ENCODE peak calls at places on chromosome 16, in ten cellular contexts. A is cardiac fibroblast; D is ascending aorta; Q is left ventricle myocardium superior; U is heart right ventricle; W is AG04449; H is CD4-positive, alpha-beta T cell; O is HFF-Myc; B is GM12865; I is HTR-8/SVneo. K is an unnamed sample.

GRCh38 chr16:1537763-1538289 is 4.4 kb downstream of the TMEM204 start:
- DNase-seq in A (no peak), D (no peak), Q (peak), U (peak), W (no peak), H (peak), O (no peak), B (no peak), I (no peak), K (no peak)

GRCh38 chr16:12583237-12583897 is 220.3 kb downstream of the CPPED1 start:
- DNase-seq in A (no peak), D (no peak), Q (no peak), U (no peak), W (no peak), H (no peak), O (no peak), B (no peak), I (no peak), K (no peak)

GRCh38 chr16:12095275-12096161 is 119.0 kb downstream of the SNX29 start:
- DNase-seq in A (peak), D (no peak), Q (peak), U (peak), W (no peak), H (peak), O (no peak), B (peak), I (peak), K (peak)

GRCh38 chr16:48613061-48613957 is 3.3 kb upstream of the N4BP1 start:
- DNase-seq in A (peak), D (no peak), Q (no peak), U (no peak), W (peak), H (peak), O (no peak), B (peak), I (no peak), K (peak)

GRCh38 chr16:88903267-88903666 is 36.8 kb upstream of the PABPN1L start:
- DNase-seq in A (no peak), D (no peak), Q (no peak), U (no peak), W (no peak), H (no peak), O (no peak), B (no peak), I (no peak), K (no peak)

GRCh38 chr16:50021509-50021908 is 3.5 kb upstream of the CNEP1R1 start:
- DNase-seq in A (peak), D (no peak), Q (no peak), U (no peak), W (no peak), H (no peak), O (no peak), B (peak), I (no peak), K (no peak)

GRCh38 chr16:4372578-4373355 is 1.1 kb downstream of the VASN start:
- DNase-seq in A (peak), D (no peak), Q (no peak), U (peak), W (peak), H (no peak), O (no peak), B (peak), I (peak), K (peak)

GRCh38 chr16:49608095-49608494 is 234.5 kb downstream of the C16orf78 start:
- DNase-seq in A (no peak), D (no peak), Q (no peak), U (no peak), W (no peak), H (no peak), O (no peak), B (no peak), I (no peak), K (peak)

GRCh38 chr16:58032710-58033293 is 7.2 kb downstream of the MMP15 start:
- DNase-seq in A (peak), D (no peak), Q (peak), U (peak), W (no peak), H (no peak), O (no peak), B (no peak), I (no peak), K (no peak)

GRCh38 chr16:29745853-29746345 is at the start of gene C16orf54:
- DNase-seq in A (no peak), D (peak), Q (peak), U (peak), W (no peak), H (peak), O (no peak), B (peak), I (no peak), K (no peak)

GRCh38 chr16:53056528-53056881 is 1.7 kb downstream of the CHD9 start:
- DNase-seq in A (peak), D (no peak), Q (peak), U (no peak), W (no peak), H (no peak), O (no peak), B (no peak), I (no peak), K (peak)

GRCh38 chr16:51313204-51313603 is 162.1 kb upstream of the SALL1 start:
- DNase-seq in A (no peak), D (no peak), Q (no peak), U (no peak), W (no peak), H (no peak), O (no peak), B (no peak), I (no peak), K (no peak)

GRCh38 chr16:17386229-17386628 is 84.5 kb downstream of the XYLT1 start:
- DNase-seq in A (no peak), D (no peak), Q (no peak), U (no peak), W (no peak), H (no peak), O (no peak), B (no peak), I (no peak), K (no peak)

GRCh38 chr16:55399911-55400310 is 75.9 kb downstream of the IRX6 start:
- DNase-seq in A (no peak), D (no peak), Q (no peak), U (no peak), W (no peak), H (no peak), O (no peak), B (no peak), I (no peak), K (no peak)

GRCh38 chr16:11546522-11547485 is 39.9 kb downstream of the LITAF start:
- DNase-seq in A (peak), D (no peak), Q (no peak), U (no peak), W (peak), H (no peak), O (no peak), B (no peak), I (no peak), K (peak)

GRCh38 chr16:535446-536405 is 8.2 kb downstream of the CAPN15 start:
- DNase-seq in A (peak), D (no peak), Q (no peak), U (no peak), W (no peak), H (no peak), O (no peak), B (no peak), I (peak), K (peak)

GRCh38 chr16:85309656-85310587 is 197.7 kb upstream of the CIBAR2 start:
- DNase-seq in A (no peak), D (no peak), Q (peak), U (peak), W (no peak), H (no peak), O (no peak), B (peak), I (no peak), K (no peak)

GRCh38 chr16:89089142-89089541 is 4.5 kb upstream of the ACSF3 start:
- DNase-seq in A (no peak), D (no peak), Q (peak), U (no peak), W (no peak), H (no peak), O (no peak), B (no peak), I (no peak), K (no peak)

GRCh38 chr16:57826706-57827625 is 24.7 kb upstream of the KIFC3 start:
- DNase-seq in A (no peak), D (no peak), Q (peak), U (peak), W (no peak), H (no peak), O (no peak), B (no peak), I (no peak), K (no peak)

GRCh38 chr16:81693467-81694303 is 85.4 kb upstream of the PLCG2 start:
- DNase-seq in A (no peak), D (no peak), Q (no peak), U (no peak), W (no peak), H (no peak), O (no peak), B (no peak), I (no peak), K (no peak)

GRCh38 chr16:85902366-85903155 is 3.6 kb downstream of the IRF8 start:
- DNase-seq in A (no peak), D (no peak), Q (no peak), U (no peak), W (no peak), H (peak), O (no peak), B (peak), I (no peak), K (peak)

GRCh38 chr16:73205153-73205549 is 157.2 kb upstream of the ZFHX3 start:
- DNase-seq in A (no peak), D (no peak), Q (no peak), U (no peak), W (no peak), H (no peak), O (no peak), B (no peak), I (no peak), K (no peak)

GRCh38 chr16:22813223-22813945 is 578 bp upstream of the HS3ST2 start:
- DNase-seq in A (peak), D (no peak), Q (peak), U (peak), W (no peak), H (no peak), O (no peak), B (peak), I (no peak), K (peak)

GRCh38 chr16:89316701-89317100 is 99.2 kb downstream of the ZNF778 start:
- DNase-seq in A (no peak), D (no peak), Q (no peak), U (peak), W (no peak), H (no peak), O (no peak), B (no peak), I (no peak), K (no peak)

GRCh38 chr16:89557230-89557935 is 3.1 kb upstream of the RPL13 start:
- DNase-seq in A (peak), D (no peak), Q (peak), U (peak), W (peak), H (peak), O (no peak), B (peak), I (peak), K (peak)

GRCh38 chr16:66271074-66272060 is 95.1 kb upstream of the CDH5 start:
- DNase-seq in A (no peak), D (no peak), Q (no peak), U (no peak), W (no peak), H (no peak), O (no peak), B (no peak), I (no peak), K (no peak)

GRCh38 chr16:4787068-4787467 is 1.1 kb downstream of the SEPTIN12 start:
- DNase-seq in A (no peak), D (no peak), Q (no peak), U (no peak), W (no peak), H (no peak), O (no peak), B (no peak), I (no peak), K (no peak)

GRCh38 chr16:4529085-4530060 is 9.2 kb downstream of the CDIP1 start:
- DNase-seq in A (no peak), D (no peak), Q (no peak), U (no peak), W (no peak), H (no peak), O (no peak), B (peak), I (no peak), K (peak)

GRCh38 chr16:77403732-77404131 is 31.1 kb downstream of the ADAMTS18 start:
- DNase-seq in A (no peak), D (no peak), Q (no peak), U (no peak), W (no peak), H (no peak), O (no peak), B (no peak), I (no peak), K (no peak)